ENCODE peak calls at places on chromosomes 16 and 17, in five cellular contexts. O is AG04450, D is AG10803, M is colonic mucosa, R is heart right ventricle. Z is an unnamed sample.

GRCh38 chr17:50060951-50061712 is 5.2 kb downstream of the ITGA3 start:
- DNase-seq in D (peak), M (peak), O (no peak), R (peak), Z (peak)

GRCh38 chr17:75542728-75543336 is 17.3 kb downstream of the LLGL2 start:
- DNase-seq in M (peak), O (no peak), D (no peak), R (no peak), Z (no peak)

GRCh38 chr17:37742762-37743611 is 1.9 kb downstream of the HNF1B start:
- DNase-seq in O (no peak), M (no peak), R (no peak), D (no peak), Z (no peak)

GRCh38 chr16:88295526-88296436 is 87.0 kb upstream of the ZNF469 start:
- DNase-seq in M (no peak), D (no peak), R (no peak), O (no peak), Z (no peak)

GRCh38 chr16:75621170-75621477 is 2.0 kb downstream of the ADAT1 start:
- DNase-seq in M (no peak), D (peak), R (no peak), O (no peak), Z (no peak)

GRCh38 chr16:67327774-67328173 is 1.2 kb downstream of the LRRC36 start:
- DNase-seq in M (no peak), D (no peak), R (no peak), O (no peak), Z (peak)

GRCh38 chr17:40462343-40463121 is 19.3 kb downstream of the IGFBP4 start:
- DNase-seq in R (no peak), O (no peak), M (no peak), D (no peak), Z (no peak)

GRCh38 chr17:79084291-79085153 is 9.9 kb downstream of the ENGASE start:
- DNase-seq in M (no peak), R (no peak), D (no peak), O (no peak), Z (no peak)

GRCh38 chr16:84427553-84427952 is 59.2 kb downstream of the ATP2C2 start:
- DNase-seq in R (no peak), D (no peak), O (no peak), M (no peak), Z (no peak)

GRCh38 chr16:9297437-9298113 is 206.1 kb downstream of the HAPSTR1 start:
- DNase-seq in D (no peak), R (peak), O (no peak), M (no peak), Z (no peak)

GRCh38 chr17:58530655-58531054 is 16.2 kb upstream of the MTMR4 start:
- DNase-seq in O (no peak), M (no peak), R (no peak), D (no peak), Z (no peak)

GRCh38 chr17:50352693-50353599 is 7.0 kb downstream of the XYLT2 start:
- DNase-seq in R (no peak), O (no peak), D (no peak), M (no peak), Z (no peak)

DNA sequence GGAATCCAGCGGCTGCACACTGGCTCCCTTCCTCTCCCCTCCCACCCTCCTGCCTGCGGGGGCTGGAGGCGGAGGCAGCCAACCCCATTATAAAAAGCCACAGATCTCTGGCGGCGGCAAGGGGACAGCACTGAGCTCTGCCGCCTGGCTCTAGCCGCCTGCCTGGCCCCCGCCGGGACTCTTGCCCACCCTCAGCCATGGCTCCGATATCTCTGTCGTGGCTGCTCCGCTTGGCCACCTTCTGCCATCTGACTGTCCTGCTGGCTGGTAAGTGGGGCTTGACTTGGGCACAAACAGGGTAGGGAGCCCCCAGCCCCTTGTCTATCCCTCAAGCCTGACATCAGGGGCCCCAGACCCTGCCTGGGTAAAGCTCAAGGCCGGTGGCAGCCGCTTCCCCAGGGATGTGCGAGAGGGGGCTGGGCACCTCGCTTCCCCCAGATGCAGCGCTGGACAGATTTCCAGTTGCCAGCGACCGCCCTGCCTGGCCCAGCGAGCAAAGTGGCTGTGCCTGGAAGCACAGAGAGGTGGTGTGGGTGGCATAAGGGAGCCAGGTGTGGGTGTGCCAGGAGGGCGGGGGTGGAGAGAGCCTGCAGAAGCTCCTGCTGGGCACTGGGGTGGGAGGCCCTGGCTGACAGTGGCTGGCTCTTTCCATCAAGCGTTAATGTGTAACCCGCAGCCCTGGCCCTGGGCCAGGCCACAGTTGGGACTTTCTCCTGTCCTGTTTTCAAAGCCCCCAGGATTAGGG is at the start of gene CX3CL1:
- DNase-seq in O (no peak), M (peak), R (peak), D (peak), Z (peak)
- H3K4me3 ChIP-seq in O (peak), M (peak), R (peak), D (no peak), Z (peak)

GRCh38 chr16:14298374-14299122 is 227.4 kb downstream of the MRTFB start:
- DNase-seq in D (no peak), M (no peak), R (no peak), O (no peak), Z (no peak)

GRCh38 chr16:14302399-14303181 is 231.5 kb downstream of the MRTFB start:
- DNase-seq in O (no peak), R (peak), D (no peak), M (no peak), Z (peak)

GRCh38 chr16:14302031-14302398 is 230.9 kb downstream of the MRTFB start:
- DNase-seq in O (no peak), D (peak), M (peak), R (peak), Z (peak)

GRCh38 chr16:14301150-14302030 is 230.3 kb downstream of the MRTFB start:
- DNase-seq in M (peak), O (no peak), R (peak), D (peak), Z (peak)

DNA sequence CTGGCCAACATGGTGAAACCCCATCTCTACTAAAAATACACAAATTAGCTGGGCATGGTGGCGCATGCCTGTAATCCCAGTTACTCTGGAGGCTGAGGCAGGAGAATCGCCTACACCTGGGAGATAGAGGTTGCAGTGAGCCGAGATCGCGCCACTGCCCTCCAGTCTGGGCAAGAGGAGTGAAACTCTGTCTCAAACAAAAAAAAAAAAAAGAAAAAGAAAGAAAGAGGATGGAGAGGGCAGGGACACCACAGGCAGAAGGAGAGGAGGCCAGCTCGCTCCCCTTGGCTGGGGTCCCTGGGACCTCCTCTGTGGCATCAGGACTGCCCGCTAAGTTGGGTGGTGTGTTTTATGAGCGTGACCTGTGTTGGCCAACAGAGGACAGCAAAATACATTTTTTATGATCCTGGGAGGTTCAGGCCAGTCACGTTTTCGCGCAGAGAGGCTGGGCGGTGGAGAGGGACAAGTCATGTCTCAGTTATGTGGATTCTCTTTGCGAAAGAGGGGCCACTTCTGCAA is 229.6 kb downstream of the MRTFB start:
- DNase-seq in O (no peak), M (peak), R (peak), D (peak), Z (peak)
- H3K4me3 ChIP-seq in O (no peak), M (no peak), R (peak), D (peak), Z (no peak)

DNA sequence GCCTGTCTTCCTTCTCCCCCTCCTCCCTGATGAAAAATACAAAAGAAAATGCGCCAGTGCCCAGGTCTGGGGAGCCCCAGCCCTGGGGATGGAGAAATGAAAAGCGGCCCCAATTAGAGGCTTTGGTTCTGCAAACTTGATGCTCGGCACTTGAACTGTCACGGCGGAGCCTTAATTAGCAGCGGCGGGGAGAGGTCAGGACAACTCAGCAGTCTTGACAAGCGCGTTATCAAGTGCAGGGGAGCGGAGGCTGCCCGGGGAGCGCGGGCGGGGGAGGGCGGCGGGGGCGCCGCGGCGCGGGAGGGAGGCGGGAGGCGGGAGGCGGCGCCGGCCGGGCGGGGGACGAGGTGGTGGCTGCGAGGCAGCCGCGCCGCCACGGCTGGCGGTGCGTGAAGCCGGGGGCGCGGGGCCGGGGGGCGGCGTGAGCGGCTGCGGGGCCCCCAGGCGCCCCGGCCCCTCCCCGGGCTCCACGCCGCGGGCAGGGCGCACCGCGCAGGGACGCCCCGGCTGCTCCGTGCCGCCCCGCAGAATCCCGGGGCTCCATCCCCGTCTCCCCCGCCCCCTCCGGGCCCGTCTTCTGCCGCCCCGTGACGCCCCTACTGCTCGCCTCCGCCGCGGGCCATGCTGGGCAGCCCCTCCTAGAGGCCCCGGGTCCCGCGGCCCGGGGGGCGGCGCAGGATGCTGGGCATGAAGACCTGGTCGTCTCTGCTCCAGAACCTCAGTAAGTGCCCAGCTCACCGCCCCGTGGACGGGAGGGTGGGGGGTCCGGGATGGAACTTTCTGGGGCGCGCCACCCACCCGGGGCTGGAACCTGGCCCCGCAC is 150.5 kb upstream of the GSE1 start:
- DNase-seq in M (no peak), O (no peak), D (no peak), R (peak), Z (no peak)
- H3K4me3 ChIP-seq in M (peak), O (peak), D (peak), R (peak), Z (peak)

GRCh38 chr16:23485841-23486240 is 24.5 kb downstream of the GGA2 start:
- DNase-seq in D (no peak), M (no peak), O (no peak), R (no peak), Z (no peak)
- H3K4me3 ChIP-seq in D (no peak), M (no peak), O (no peak), R (no peak), Z (no peak)